ENCODE peak calls at places on chromosome 21, in seven cellular contexts. T, M, B, Z, G, E and U are unnamed samples.
A peak's percentile ranks its signal among the peaks of the same experiment; 100 is the strongest.

GRCh38 chr21:45357436-45358260 is 47.3 kb upstream of the COL18A1 start:
- DNase-seq in T (peak; percentile 64), M (peak; percentile 55), B (no peak), Z (no peak), G (peak; percentile 78), E (no peak), U (peak; percentile 80)

GRCh38 chr21:43697758-43698643 is 20.9 kb upstream of the PDXK start:
- DNase-seq in T (peak; percentile 74), M (peak; percentile 62), B (no peak), Z (no peak), G (no peak), E (no peak), U (peak; percentile 59)

GRCh38 chr21:38448619-38449186 is 49.6 kb downstream of the ERG start:
- DNase-seq in T (no peak), M (peak; percentile 62), B (no peak), Z (no peak), G (no peak), E (no peak), U (no peak)

GRCh38 chr21:24260751-24261150 is 1346.5 kb downstream of the MRPL39 start:
- DNase-seq in T (no peak), M (no peak), B (no peak), Z (no peak), G (no peak), E (no peak), U (no peak)

GRCh38 chr21:26437326-26438009 is 135.6 kb downstream of the CYYR1 start:
- DNase-seq in T (peak; percentile 13), M (peak; percentile 75), B (no peak), Z (peak; percentile 47), G (no peak), E (no peak), U (no peak)

GRCh38 chr21:44709426-44710293 is 1.7 kb downstream of the TSPEAR start:
- DNase-seq in T (peak; percentile 12), M (no peak), B (no peak), Z (no peak), G (no peak), E (peak; percentile 39), U (peak; percentile 1)

GRCh38 chr21:46093668-46094400 is 4.1 kb upstream of the COL6A2 start:
- DNase-seq in T (no peak), M (no peak), B (no peak), Z (no peak), G (peak; percentile 16), E (no peak), U (no peak)

GRCh38 chr21:33844104-33844889 is 71.3 kb downstream of the ATP5PO start:
- DNase-seq in T (no peak), M (peak; percentile 85), B (peak; percentile 36), Z (peak; percentile 56), G (no peak), E (no peak), U (peak; percentile 85)

GRCh38 chr21:44603109-44603875 is 2.9 kb downstream of the KRTAP10-7 start:
- DNase-seq in T (no peak), M (no peak), B (no peak), Z (no peak), G (no peak), E (no peak), U (no peak)

GRCh38 chr21:38342734-38343133 is 85.9 kb downstream of the KCNJ15 start:
- DNase-seq in T (no peak), M (no peak), B (no peak), Z (no peak), G (no peak), E (no peak), U (peak; percentile 70)

GRCh38 chr21:34029724-34030528 is 43.5 kb upstream of the MRPS6 start:
- DNase-seq in T (peak; percentile 92), M (peak; percentile 68), B (peak; percentile 73), Z (peak; percentile 84), G (peak; percentile 38), E (peak; percentile 28), U (peak; percentile 90)

GRCh38 chr21:44496900-44497550 is 41.7 kb downstream of the LRRC3 start:
- DNase-seq in T (no peak), M (no peak), B (no peak), Z (no peak), G (no peak), E (no peak), U (no peak)

GRCh38 chr21:31218830-31219608 is 125.0 kb downstream of the TIAM1 start:
- DNase-seq in T (peak; percentile 28), M (peak; percentile 61), B (no peak), Z (peak; percentile 61), G (peak; percentile 17), E (no peak), U (peak; percentile 32)

GRCh38 chr21:46555225-46555617 is 49.7 kb downstream of the S100B start:
- DNase-seq in T (no peak), M (no peak), B (no peak), Z (no peak), G (no peak), E (no peak), U (no peak)

GRCh38 chr21:19603011-19603593 is 1199.5 kb upstream of the TMPRSS15 start:
- DNase-seq in T (no peak), M (no peak), B (no peak), Z (no peak), G (no peak), E (no peak), U (no peak)

GRCh38 chr21:31397515-31397926 is 53.5 kb upstream of the TIAM1 start:
- DNase-seq in T (no peak), M (no peak), B (no peak), Z (no peak), G (no peak), E (no peak), U (no peak)

GRCh38 chr21:17495680-17496079 is 17.2 kb upstream of the CXADR start:
- DNase-seq in T (peak; percentile 40), M (peak; percentile 12), B (no peak), Z (peak; percentile 92), G (no peak), E (no peak), U (peak; percentile 20)

GRCh38 chr21:33881689-33882440 is 33.7 kb downstream of the ATP5PO start:
- DNase-seq in T (peak; percentile 75), M (no peak), B (no peak), Z (no peak), G (no peak), E (no peak), U (no peak)

GRCh38 chr21:32516729-32517649 is 68.3 kb downstream of the TCP10L start:
- DNase-seq in T (peak; percentile 98), M (peak; percentile 90), B (peak; percentile 51), Z (peak; percentile 99), G (peak; percentile 56), E (no peak), U (peak; percentile 100)

GRCh38 chr21:14523234-14523633 is 22.9 kb downstream of the SAMSN1 start:
- DNase-seq in T (peak; percentile 40), M (no peak), B (no peak), Z (no peak), G (no peak), E (peak; percentile 12), U (no peak)

GRCh38 chr21:45800339-45801080 is 157.0 kb downstream of the PCBP3 start:
- DNase-seq in T (no peak), M (no peak), B (no peak), Z (no peak), G (no peak), E (no peak), U (no peak)

DNA sequence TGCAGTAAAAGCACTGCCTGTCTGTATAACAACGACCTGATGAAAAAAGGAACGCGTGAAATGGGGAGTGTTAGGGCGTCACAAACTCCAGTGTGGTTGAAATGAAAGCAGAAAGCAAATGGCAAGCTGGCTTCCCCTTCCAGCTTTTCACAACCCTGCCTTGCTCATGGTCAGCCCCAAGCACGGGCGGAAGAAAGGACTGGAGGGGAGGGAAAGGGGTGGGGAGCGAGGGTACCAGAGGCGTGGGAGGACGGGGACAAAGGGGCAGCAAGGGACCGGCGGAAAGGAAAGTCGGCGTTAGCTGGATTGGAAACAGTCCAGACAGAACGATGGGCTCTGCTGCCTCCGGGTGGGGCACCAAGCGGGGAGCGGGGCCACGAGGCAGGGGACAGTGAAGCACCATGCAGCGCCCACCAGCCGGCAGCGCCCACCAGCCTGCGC is 9.6 kb downstream of the VPS26C start:
- DNase-seq in T (peak; percentile 54), M (peak; percentile 28), B (no peak), Z (peak; percentile 24), G (no peak), E (peak; percentile 9), U (peak; percentile 56)
- TF ChIP-seq CTCF in T (no peak), M (peak; percentile 3), B (no peak), Z (no peak), G (no peak), E (no peak), U (no peak)

GRCh38 chr21:41762753-41763152 is 4.1 kb downstream of the RIPK4 start:
- DNase-seq in T (no peak), M (no peak), B (no peak), Z (no peak), G (no peak), E (no peak), U (no peak)
- H3K4me3 ChIP-seq in T (no peak overlapping the region), M (no peak overlapping the region), B (no peak overlapping the region), Z (no peak overlapping the region), G (no peak overlapping the region), E (no peak overlapping the region), U (no peak overlapping the region)

DNA sequence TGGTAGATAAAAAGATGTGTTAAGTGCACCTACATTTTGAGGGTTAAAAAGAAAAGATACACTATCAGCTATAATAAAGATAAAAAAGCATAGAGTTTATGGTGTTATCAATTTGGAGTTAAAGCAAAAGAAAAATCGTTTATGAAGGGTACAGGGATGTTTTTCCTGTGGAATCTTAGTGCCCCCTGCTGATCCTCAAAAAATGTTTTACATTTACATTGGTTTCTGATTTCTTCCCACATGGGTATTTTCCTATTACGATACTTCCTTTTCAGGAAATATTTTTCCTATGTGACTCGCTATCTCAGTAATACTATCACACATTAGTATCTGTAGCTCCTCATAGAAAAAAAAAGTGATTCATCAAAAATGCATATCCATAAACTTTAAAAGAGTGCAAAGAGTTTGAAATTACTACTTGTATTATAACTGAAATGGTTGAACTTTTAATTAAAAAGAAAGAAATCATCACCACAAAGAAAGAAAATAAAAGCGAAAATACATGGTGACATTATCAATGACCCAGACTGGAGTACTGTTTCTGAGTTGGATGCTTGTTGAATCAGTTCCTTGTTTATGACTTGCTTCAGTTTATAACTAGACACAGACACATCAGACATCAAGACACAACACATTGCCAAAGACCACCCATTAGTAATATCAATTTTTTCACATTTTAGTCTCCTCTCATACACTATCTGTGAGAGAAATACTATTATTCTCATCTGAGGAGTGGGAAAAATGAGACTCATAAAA is 293.2 kb downstream of the MRPL39 start:
- DNase-seq in T (peak; percentile 70), M (peak; percentile 50), B (no peak), Z (peak; percentile 20), G (no peak), E (no peak), U (peak; percentile 16)
- TF ChIP-seq CTCF in T (peak; percentile 45), M (peak; percentile 66), B (no peak), Z (peak; percentile 30), G (no peak), E (no peak), U (peak; percentile 15)

GRCh38 chr21:36700961-36701911 is 2.3 kb downstream of the SIM2 start:
- DNase-seq in T (no peak), M (no peak), B (no peak), Z (no peak), G (no peak), E (no peak), U (no peak)

GRCh38 chr21:36703123-36703522 is 4.2 kb downstream of the SIM2 start:
- DNase-seq in T (no peak), M (no peak), B (no peak), Z (no peak), G (no peak), E (no peak), U (no peak)

GRCh38 chr21:36701912-36702621 is 3.2 kb downstream of the SIM2 start:
- DNase-seq in T (no peak), M (peak; percentile 17), B (no peak), Z (no peak), G (no peak), E (no peak), U (no peak)

GRCh38 chr21:36703626-36704280 is 4.8 kb downstream of the SIM2 start:
- DNase-seq in T (no peak), M (no peak), B (no peak), Z (no peak), G (no peak), E (no peak), U (no peak)

GRCh38 chr21:36702622-36702968 is 3.7 kb downstream of the SIM2 start:
- DNase-seq in T (no peak), M (no peak), B (no peak), Z (no peak), G (no peak), E (no peak), U (no peak)
- H3K4me3 ChIP-seq in T (no peak overlapping the region), M (no peak overlapping the region), B (no peak overlapping the region), Z (no peak overlapping the region), G (no peak overlapping the region), E (no peak overlapping the region), U (no peak overlapping the region)